ENCODE peak calls at places on chromosomes 3 and 15, in ten cellular contexts. W is activated T-cell treated with anti-CD3 and anti-CD28 coated beads for 1 hour; U is GDM1; R is nephron progenitor cell; Q is HAP-1; L is activated T-helper 1 cell treated with anti-CD3 and anti-CD28 coated beads, Interleukin-12 subunit alpha, Interleukin-12 subunit beta, Interleukin-2, Interleukin-4 antibody, amounts not matched to agents 30 ng/mL and 10 ng/mL and 1 ng/mL, durations not matched to agents 14 hours and 24 hours and 36 hours; J is dermis blood vessel endothelial cell; D is WTC11; N is HS-27A; C is SK-N-SH. X is an unnamed sample.

GRCh38 chr3:58752168-58752567 is 85.6 kb upstream of the FAM3D start:
- DNase-seq in W (no peak), U (no peak), R (no peak), Q (no peak), L (no peak), J (no peak), D (no peak), N (no peak), C (no peak), X (no peak)

GRCh38 chr3:180612363-180612762 is 10.4 kb downstream of the TTC14 start:
- DNase-seq in W (no peak), U (no peak), R (no peak), Q (no peak), L (no peak), J (no peak), D (no peak), N (no peak), C (no peak), X (no peak)

GRCh38 chr3:49411550-49411967 is 217 bp downstream of the RHOA start:
- DNase-seq in W (peak; percentile 32), U (no peak), R (peak; percentile 73), Q (no peak), L (peak; percentile 58), J (no peak), D (peak; percentile 66), N (no peak), C (peak; percentile 81), X (peak; percentile 58)

GRCh38 chr3:157406376-157406775 is 30.3 kb upstream of the PTX3 start:
- DNase-seq in W (no peak), U (no peak), R (no peak), Q (no peak), L (no peak), J (peak; percentile 44), D (no peak), N (no peak), C (no peak), X (no peak)

GRCh38 chr3:130242850-130243569 is 102.5 kb upstream of the COL6A5 start:
- DNase-seq in W (no peak), U (no peak), R (no peak), Q (no peak), L (no peak), J (peak; percentile 9), D (no peak), N (no peak), C (no peak), X (peak; percentile 73)

GRCh38 chr15:46365612-46366011 is 730.8 kb downstream of the SQOR start:
- DNase-seq in W (no peak), U (no peak), R (no peak), Q (no peak), L (no peak), J (no peak), D (no peak), N (no peak), C (no peak), X (no peak)

GRCh38 chr3:136291302-136291701 is 41.2 kb downstream of the PCCB start:
- DNase-seq in W (no peak), U (no peak), R (no peak), Q (no peak), L (no peak), J (no peak), D (no peak), N (no peak), C (no peak), X (no peak)

GRCh38 chr15:48800811-48801460 is 9.9 kb downstream of the CEP152 start:
- DNase-seq in W (no peak), U (no peak), R (no peak), Q (peak; percentile 92), L (no peak), J (peak; percentile 70), D (no peak), N (no peak), C (peak; percentile 20), X (peak; percentile 16)

GRCh38 chr3:64494530-64494929 is 193.3 kb downstream of the ADAMTS9 start:
- DNase-seq in W (no peak), U (no peak), R (no peak), Q (no peak), L (no peak), J (no peak), D (no peak), N (no peak), C (no peak), X (peak; percentile 34)

GRCh38 chr3:177483182-177483967 is 286.1 kb upstream of the TBL1XR1 start:
- DNase-seq in W (no peak), U (no peak), R (no peak), Q (no peak), L (no peak), J (peak; percentile 37), D (peak; percentile 26), N (no peak), C (no peak), X (peak; percentile 80)